ENCODE peak calls at places on chromosomes 13 and 19, in seven cellular contexts. W is nucleus accumbens; B is left cardiac atrium; U is skeletal muscle cell; A is stimulated activated CD8-positive, alpha-beta memory T cell treated with anti-CD3 and anti-CD28 coated beads, Interleukin-7, amount 100 ng/mL, for 1 hour; K is HTR-8/SVneo; O is lower leg skin. Z is an unnamed sample.

GRCh38 chr19:17049711-17050280 is 23.2 kb upstream of the CPAMD8 start:
- DNase-seq in W (no peak), B (no peak), U (peak), A (no peak), K (peak), O (no peak), Z (no peak)

GRCh38 chr19:10654610-10655456 is 687 bp downstream of the ILF3 start:
- DNase-seq in W (peak), B (peak), U (no peak), A (no peak), K (peak), O (peak), Z (no peak)

GRCh38 chr19:33413868-33414666 is 40.6 kb downstream of the CEBPG start:
- DNase-seq in W (no peak), B (peak), U (no peak), A (no peak), K (no peak), O (no peak), Z (no peak)

GRCh38 chr13:45406421-45406820 is 11.8 kb downstream of the SLC25A30 start:
- DNase-seq in W (no peak), B (no peak), U (no peak), A (no peak), K (no peak), O (no peak), Z (no peak)

GRCh38 chr19:3494051-3494450 is 6.4 kb downstream of the DOHH start:
- DNase-seq in W (peak), B (no peak), U (no peak), A (no peak), K (no peak), O (peak), Z (no peak)

GRCh38 chr19:41095703-41096102 is 7.5 kb downstream of the CYP2A13 start:
- DNase-seq in W (no peak), B (no peak), U (no peak), A (no peak), K (no peak), O (no peak), Z (no peak)

GRCh38 chr19:28289294-28290063 is 923.5 kb downstream of the UQCRFS1 start:
- DNase-seq in W (peak), B (no peak), U (no peak), A (no peak), K (no peak), O (no peak), Z (no peak)

GRCh38 chr19:44609219-44609618 is 4.1 kb upstream of the IGSF23 start:
- DNase-seq in W (no peak), B (no peak), U (no peak), A (no peak), K (no peak), O (no peak), Z (no peak)

GRCh38 chr19:29311391-29311790 is 98.4 kb upstream of the UQCRFS1 start:
- DNase-seq in W (no peak), B (no peak), U (no peak), A (no peak), K (no peak), O (no peak), Z (no peak)

GRCh38 chr19:46390866-46391265 is 22.5 kb downstream of the CCDC8 start:
- DNase-seq in W (no peak), B (no peak), U (no peak), A (no peak), K (no peak), O (no peak), Z (no peak)

GRCh38 chr13:61727714-61728275 is 312.1 kb upstream of the PCDH20 start:
- DNase-seq in W (no peak), B (no peak), U (peak), A (no peak), K (no peak), O (no peak), Z (no peak)